ENCODE peak calls at places on chromosomes 16 and 17, in seven cellular contexts. J is activated T-cell treated with anti-CD3 and anti-CD28 coated beads, Interleukin-2, amount 50 U/mL, for 48 hours; G is amygdala; E is 8988T; C is stimulated activated CD8-positive, alpha-beta memory T cell treated with anti-CD3 and anti-CD28 coated beads, Interleukin-7, amount 100 ng/mL, for 24 hours; O is naive thymus-derived CD4-positive, alpha-beta T cell; Q is NCI-H2029. S is an unnamed sample.

GRCh38 chr16:27405546-27406451 is 3.8 kb downstream of the IL21R start:
- DNase-seq in G (no peak), E (no peak), Q (no peak), J (peak; percentile 93), C (peak; percentile 55), O (peak; percentile 79), S (no peak)

GRCh38 chr16:4011225-4011939 is 104.9 kb downstream of the ADCY9 start:
- DNase-seq in J (no peak), E (no peak), O (no peak), G (no peak), C (no peak), Q (no peak), S (no peak)

GRCh38 chr16:10128397-10129258 is 53.6 kb downstream of the GRIN2A start:
- DNase-seq in J (no peak), Q (no peak), C (no peak), E (no peak), G (no peak), O (no peak), S (no peak)

GRCh38 chr16:49491736-49492089 is 118.1 kb downstream of the C16orf78 start:
- DNase-seq in E (peak; percentile 46), Q (no peak), O (no peak), J (no peak), G (no peak), C (no peak), S (no peak)

GRCh38 chr16:57146735-57147134 is 39.1 kb downstream of the PSME3IP1 start:
- DNase-seq in C (no peak), E (peak; percentile 87), O (no peak), Q (no peak), J (no peak), G (no peak), S (no peak)

GRCh38 chr17:31496601-31497000 is 105.1 kb downstream of the RAB11FIP4 start:
- DNase-seq in G (no peak), J (no peak), C (no peak), O (no peak), Q (no peak), E (no peak), S (no peak)

GRCh38 chr16:50593410-50594139 is 45.4 kb downstream of the NKD1 start:
- DNase-seq in J (no peak), C (no peak), O (no peak), Q (no peak), G (no peak), E (peak; percentile 75), S (no peak)

GRCh38 chr17:12985431-12986285 is 32.2 kb downstream of the ELAC2 start:
- DNase-seq in O (no peak), E (no peak), G (peak; percentile 20), Q (peak; percentile 6), J (no peak), C (no peak), S (no peak)

GRCh38 chr16:70577256-70577698 is 53.7 kb downstream of the SF3B3 start:
- DNase-seq in G (no peak), E (no peak), Q (no peak), O (no peak), C (no peak), J (no peak), S (no peak)

GRCh38 chr16:12067714-12068401 is 91.3 kb downstream of the SNX29 start:
- DNase-seq in Q (peak; percentile 63), O (peak; percentile 39), G (peak; percentile 48), J (peak; percentile 70), E (peak; percentile 34), C (no peak), S (peak; percentile 62)

GRCh38 chr16:85490971-85491771 is 122.0 kb upstream of the GSE1 start:
- DNase-seq in O (peak; percentile 27), G (no peak), E (peak; percentile 88), J (peak; percentile 67), C (peak; percentile 5), Q (no peak), S (peak; percentile 11)

GRCh38 chr17:82918508-82918907 is 78.7 kb upstream of the ZNF750 start:
- DNase-seq in J (no peak), O (no peak), C (no peak), Q (no peak), G (no peak), E (no peak), S (no peak)

GRCh38 chr16:55301385-55302008 is 22.5 kb upstream of the IRX6 start:
- DNase-seq in Q (no peak), G (no peak), E (no peak), C (no peak), O (no peak), J (no peak), S (no peak)

GRCh38 chr17:81519284-81520020 is 6.9 kb upstream of the ACTG1 start:
- DNase-seq in J (peak; percentile 74), G (no peak), C (no peak), O (peak; percentile 69), E (no peak), Q (peak; percentile 53), S (peak; percentile 72)

S was measured in CD4-positive, alpha-beta memory T cell.